ENCODE peak calls at places on chromosomes 4 and X, in six cellular contexts. B, N, R, W, U and M are unnamed samples.

GRCh38 chrX:106894392-106894909 is 8.7 kb downstream of the RIPPLY1 start:
- DNase-seq in B (peak), N (peak), R (peak), W (peak), U (peak), M (peak)

GRCh38 chr4:112865443-112865842 is 184.0 kb upstream of the ANK2 start:
- DNase-seq in B (no peak), N (no peak), R (no peak), W (no peak), U (no peak), M (no peak)

GRCh38 chr4:110860901-110861300 is 238.0 kb upstream of the PITX2 start:
- DNase-seq in B (no peak), N (no peak), R (no peak), W (no peak), U (no peak), M (no peak)

GRCh38 chr4:26788341-26788733 is 72.3 kb upstream of the STIM2 start:
- DNase-seq in B (no peak), N (no peak), R (no peak), W (no peak), U (no peak), M (no peak)

GRCh38 chrX:53190363-53190960 is 34.5 kb downstream of the KDM5C start:
- DNase-seq in B (no peak), N (no peak), R (no peak), W (no peak), U (no peak), M (no peak)

GRCh38 chr4:177185151-177185550 is 124.5 kb upstream of the NEIL3 start:
- DNase-seq in B (no peak), N (no peak), R (no peak), W (no peak), U (no peak), M (no peak)

GRCh38 chrX:29233592-29234179 is 646.4 kb downstream of the IL1RAPL1 start:
- DNase-seq in B (no peak), N (no peak), R (no peak), W (no peak), U (no peak), M (no peak)

GRCh38 chrX:69025802-69026301 is 139.4 kb downstream of the PJA1 start:
- DNase-seq in B (no peak), N (no peak), R (no peak), W (no peak), U (no peak), M (no peak)

GRCh38 chr4:113825272-113825671 is 63.7 kb upstream of the CAMK2D start:
- DNase-seq in B (peak), N (no peak), R (no peak), W (peak), U (no peak), M (no peak)

GRCh38 chr4:26069218-26069617 is 155.2 kb downstream of the SMIM20 start:
- DNase-seq in B (peak), N (no peak), R (no peak), W (no peak), U (no peak), M (peak)

GRCh38 chrX:132957211-132958085 is 981 bp downstream of the HS6ST2 start:
- DNase-seq in B (no peak), N (peak), R (no peak), W (no peak), U (no peak), M (no peak)

GRCh38 chr4:27178066-27178465 is 317.4 kb downstream of the STIM2 start:
- DNase-seq in B (no peak), N (no peak), R (no peak), W (no peak), U (no peak), M (no peak)